ENCODE peak calls at places on chromosomes 16 and 17, in eight cellular contexts. B, U, D, M, G, J, Q and P are unnamed samples.

GRCh38 chr16:6362321-6362720 is 970.3 kb upstream of the RBFOX1 start:
- DNase-seq in B (no peak), U (no peak), D (no peak), M (no peak), G (no peak), J (no peak), Q (no peak), P (no peak)

GRCh38 chr16:31354394-31355291 is at the start of gene ITGAX:
- DNase-seq in B (no peak), U (peak), D (no peak), M (no peak), G (no peak), J (peak), Q (peak), P (peak)

GRCh38 chr17:20852541-20853370 is 190.1 kb downstream of the USP22 start:
- DNase-seq in B (peak), U (peak), D (peak), M (peak), G (no peak), J (no peak), Q (peak), P (peak)

GRCh38 chr16:75086281-75086680 is 30.3 kb downstream of the LDHD start:
- DNase-seq in B (no peak), U (no peak), D (no peak), M (no peak), G (no peak), J (no peak), Q (no peak), P (no peak)

GRCh38 chr16:85651822-85652430 is 36.8 kb downstream of the GINS2 start:
- DNase-seq in B (no peak), U (no peak), D (peak), M (no peak), G (no peak), J (no peak), Q (no peak), P (no peak)

GRCh38 chr16:50298591-50299507 is 32.5 kb downstream of the ADCY7 start:
- DNase-seq in B (no peak), U (peak), D (peak), M (peak), G (no peak), J (no peak), Q (no peak), P (no peak)

GRCh38 chr16:78072275-78072674 is 27.2 kb upstream of the WWOX start:
- DNase-seq in B (peak), U (no peak), D (no peak), M (no peak), G (no peak), J (no peak), Q (no peak), P (no peak)

GRCh38 chr16:69932691-69933392 is 18.3 kb upstream of the CLEC18A start:
- DNase-seq in B (no peak), U (no peak), D (no peak), M (no peak), G (no peak), J (no peak), Q (no peak), P (no peak)

DNA sequence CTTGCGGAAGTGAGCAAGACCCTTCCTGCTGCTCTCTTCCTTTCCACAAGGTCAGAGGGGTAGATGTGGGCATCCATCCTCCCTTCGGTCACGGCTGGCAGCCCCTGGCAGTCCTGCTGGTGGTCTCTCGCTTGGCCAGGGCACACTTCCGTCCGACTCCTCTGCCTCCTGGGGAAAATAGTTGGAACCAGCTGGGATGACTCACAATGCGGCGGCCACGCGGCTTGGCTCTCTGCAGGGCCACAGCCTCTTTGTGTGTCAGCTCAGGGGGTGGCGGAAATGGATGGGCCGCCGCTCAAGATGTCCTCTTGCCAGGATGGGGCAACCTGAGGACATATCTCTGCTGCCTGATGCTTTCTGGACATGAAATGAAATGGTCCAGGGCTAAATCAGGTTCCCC is 78.9 kb downstream of the GPR139 start:
- DNase-seq in B (no peak), U (no peak), D (no peak), M (no peak), G (no peak), J (no peak), Q (no peak), P (no peak)
- TF ChIP-seq EP300 in B (no peak), U (no peak), D (no peak), M (no peak), G (no peak), J (no peak), Q (no peak), P (no peak)

GRCh38 chr17:9204026-9204425 is 182.7 kb downstream of the NTN1 start:
- DNase-seq in B (no peak), U (no peak), D (no peak), M (no peak), G (no peak), J (no peak), Q (no peak), P (no peak)

GRCh38 chr17:9206160-9206988 is 185.1 kb downstream of the NTN1 start:
- DNase-seq in B (no peak), U (no peak), D (peak), M (peak), G (no peak), J (no peak), Q (no peak), P (no peak)

GRCh38 chr17:9206989-9207317 is 185.6 kb downstream of the NTN1 start:
- DNase-seq in B (no peak), U (no peak), D (no peak), M (no peak), G (no peak), J (no peak), Q (peak), P (no peak)

GRCh38 chr17:9205520-9206159 is 184.3 kb downstream of the NTN1 start:
- DNase-seq in B (no peak), U (no peak), D (no peak), M (no peak), G (no peak), J (no peak), Q (no peak), P (no peak)

GRCh38 chr17:9204623-9205329 is 183.5 kb downstream of the NTN1 start:
- DNase-seq in B (no peak), U (no peak), D (no peak), M (no peak), G (no peak), J (no peak), Q (no peak), P (no peak)
- TF ChIP-seq EP300 in B (no peak), U (no peak), D (no peak), M (no peak), G (no peak), J (no peak), Q (no peak), P (no peak)

GRCh38 chr17:17169396-17169795 is 36.7 kb downstream of the PLD6 start:
- DNase-seq in B (no peak), U (no peak), D (no peak), M (no peak), G (no peak), J (no peak), Q (no peak), P (no peak)

GRCh38 chr17:17168401-17168800 is 37.7 kb downstream of the PLD6 start:
- DNase-seq in B (no peak), U (no peak), D (no peak), M (no peak), G (no peak), J (no peak), Q (no peak), P (no peak)

GRCh38 chr17:17171991-17172939 is 33.9 kb downstream of the PLD6 start:
- DNase-seq in B (no peak), U (no peak), D (no peak), M (no peak), G (no peak), J (no peak), Q (no peak), P (no peak)

GRCh38 chr17:17171186-17171585 is 34.9 kb downstream of the PLD6 start:
- DNase-seq in B (no peak), U (no peak), D (no peak), M (no peak), G (no peak), J (no peak), Q (no peak), P (no peak)

DNA sequence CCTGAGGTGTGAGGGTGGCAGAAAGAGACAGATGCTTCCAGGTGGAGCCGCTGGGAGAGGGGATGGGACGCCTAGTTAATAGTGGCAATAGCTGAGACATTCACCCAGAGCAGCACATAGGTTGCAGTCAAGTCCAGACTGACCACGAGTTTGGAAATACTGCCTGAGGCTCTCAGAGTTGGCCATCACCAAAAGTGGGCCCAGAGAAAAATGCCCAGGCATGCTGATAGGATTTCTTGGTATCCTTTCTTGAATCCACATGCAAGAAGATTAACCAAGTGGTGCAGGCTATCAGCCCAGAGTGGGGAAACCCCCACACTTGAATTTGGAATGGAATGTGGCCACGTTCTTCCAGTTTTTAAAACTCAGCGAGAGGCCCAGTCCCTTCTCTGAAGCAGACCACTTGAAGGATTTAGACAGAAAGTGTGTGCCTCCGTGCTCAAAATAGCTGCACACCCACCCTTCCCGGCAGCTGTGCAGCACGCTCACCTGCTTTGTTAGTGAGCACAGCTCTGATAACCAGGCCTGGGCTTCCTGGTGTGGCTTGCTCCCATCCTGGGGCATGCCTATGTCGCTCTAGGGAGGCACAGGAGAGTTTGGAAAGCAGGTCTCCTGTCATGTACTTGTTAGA is 35.7 kb downstream of the PLD6 start:
- DNase-seq in B (no peak), U (no peak), D (no peak), M (no peak), G (no peak), J (no peak), Q (no peak), P (no peak)
- TF ChIP-seq EP300 in B (no peak), U (no peak), D (no peak), M (no peak), G (no peak), J (no peak), Q (no peak), P (no peak)

GRCh38 chr16:57472665-57473060 is 10.2 kb downstream of the POLR2C start:
- DNase-seq in B (peak), U (peak), D (no peak), M (no peak), G (no peak), J (no peak), Q (no peak), P (peak)
- TF ChIP-seq EP300 in B (no peak), U (peak), D (no peak), M (no peak), G (no peak), J (no peak), Q (no peak), P (no peak)